ENCODE peak calls at places on chromosomes 7 and 10, in five cellular contexts. H is GM19239, B is OCI-LY7, I is HS-5, C is SW480. R is an unnamed sample.

GRCh38 chr10:60955957-60956425 is 12.0 kb upstream of the RHOBTB1 start:
- DNase-seq in C (no peak), I (no peak), H (no peak), B (no peak), R (no peak)

GRCh38 chr10:368579-369255 is 233.5 kb downstream of the ZMYND11 start:
- DNase-seq in H (no peak), B (no peak), C (no peak), I (no peak), R (no peak)

GRCh38 chr10:116540814-116541213 is 4.9 kb upstream of the PNLIP start:
- DNase-seq in H (no peak), I (no peak), C (no peak), B (no peak), R (no peak)

GRCh38 chr7:88233828-88234227 is 14.0 kb upstream of the SRI start:
- DNase-seq in C (peak; percentile 75), H (no peak), B (no peak), I (no peak), R (no peak)

GRCh38 chr7:101936612-101937231 is 119.3 kb downstream of the CUX1 start:
- DNase-seq in B (peak; percentile 27), C (no peak), I (no peak), H (no peak), R (peak; percentile 40)

GRCh38 chr10:43846187-43846680 is 197.6 kb upstream of the ZNF32 start:
- DNase-seq in I (no peak), B (no peak), C (no peak), H (no peak), R (peak; percentile 73)

GRCh38 chr7:47404005-47404404 is 177.9 kb downstream of the TNS3 start:
- DNase-seq in I (no peak), H (no peak), C (peak; percentile 79), B (no peak), R (no peak)

GRCh38 chr10:22677333-22677732 is 37.0 kb downstream of the PIP4K2A start:
- DNase-seq in B (no peak), C (no peak), H (no peak), I (no peak), R (no peak)

GRCh38 chr10:130560573-130560972 is 424.4 kb downstream of the GLRX3 start:
- DNase-seq in H (no peak), I (no peak), B (no peak), C (no peak), R (no peak)

GRCh38 chr10:31774291-31774900 is 154.2 kb downstream of the ARHGAP12 start:
- DNase-seq in H (no peak), I (no peak), C (no peak), B (no peak), R (no peak)

GRCh38 chr7:100065452-100066186 is 15.9 kb downstream of the ZNF3 start:
- DNase-seq in B (no peak), H (no peak), C (peak; percentile 28), I (no peak), R (no peak)

GRCh38 chr10:79399242-79399831 is 46.1 kb downstream of the ZCCHC24 start:
- DNase-seq in I (no peak), C (peak; percentile 52), B (no peak), H (no peak), R (peak; percentile 25)

GRCh38 chr10:84395581-84395980 is 67.2 kb downstream of the CCSER2 start:
- DNase-seq in B (no peak), H (no peak), I (no peak), C (no peak), R (no peak)

GRCh38 chr7:141789917-141790316 is at the start of gene TAS2R5:
- DNase-seq in I (no peak), C (no peak), B (no peak), H (no peak), R (no peak)